ENCODE peak calls at places on chromosomes 1 and 21, in seven cellular contexts. One of them, this sample, is unnamed.

GRCh38 chr1:238476881-238477280 is 586.2 kb upstream of the ZP4 start:
- DNase-seq in H1: no peak
- DNase-seq in SK-N-SH: no peak
- DNase-seq in GM12878: no peak
- DNase-seq in K562: no peak
- DNase-seq in HCT116: no peak
- DNase-seq in HepG2: no peak
- DNase-seq in this sample: no peak

GRCh38 chr1:79773385-79773784 is 766.9 kb upstream of the ADGRL4 start:
- DNase-seq in HepG2: no peak
- DNase-seq in HCT116: no peak
- DNase-seq in K562: no peak
- DNase-seq in GM12878: no peak
- DNase-seq in SK-N-SH: no peak
- DNase-seq in H1: no peak
- DNase-seq in this sample: no peak

GRCh38 chr1:219745070-219745469 is 132.2 kb upstream of the ZC3H11B start:
- DNase-seq in H1: no peak
- DNase-seq in SK-N-SH: no peak
- DNase-seq in K562: no peak
- DNase-seq in HepG2: no peak
- DNase-seq in HCT116: no peak
- DNase-seq in GM12878: no peak
- DNase-seq in this sample: no peak

GRCh38 chr1:63575340-63575826 is 17.8 kb upstream of the PGM1 start:
- DNase-seq in GM12878: no peak
- DNase-seq in HepG2: no peak
- DNase-seq in SK-N-SH: peak; percentile 27
- DNase-seq in K562: peak; percentile 18
- DNase-seq in HCT116: peak; percentile 16
- DNase-seq in H1: no peak
- DNase-seq in this sample: no peak

GRCh38 chr1:109630881-109631512 is 11.4 kb downstream of the AMPD2 start:
- DNase-seq in SK-N-SH: peak; percentile 14
- DNase-seq in GM12878: no peak
- DNase-seq in K562: no peak
- DNase-seq in H1: peak; percentile 17
- DNase-seq in HepG2: no peak
- DNase-seq in HCT116: no peak
- DNase-seq in this sample: no peak

GRCh38 chr1:214439352-214440119 is 111.9 kb downstream of the PTPN14 start:
- DNase-seq in SK-N-SH: no peak
- DNase-seq in GM12878: peak; percentile 60
- DNase-seq in K562: no peak
- DNase-seq in H1: no peak
- DNase-seq in HCT116: peak; percentile 81
- DNase-seq in HepG2: peak; percentile 90
- DNase-seq in this sample: peak; percentile 42

GRCh38 chr1:85319931-85320330 is 43.5 kb upstream of the BCL10 start:
- DNase-seq in H1: no peak
- DNase-seq in GM12878: no peak
- DNase-seq in HepG2: no peak
- DNase-seq in SK-N-SH: no peak
- DNase-seq in HCT116: no peak
- DNase-seq in K562: no peak
- DNase-seq in this sample: no peak

GRCh38 chr1:208525417-208525816 is 281.2 kb upstream of the PLXNA2 start:
- DNase-seq in K562: no peak
- DNase-seq in HepG2: no peak
- DNase-seq in HCT116: no peak
- DNase-seq in GM12878: no peak
- DNase-seq in SK-N-SH: no peak
- DNase-seq in H1: peak; percentile 1
- DNase-seq in this sample: no peak

GRCh38 chr1:188062456-188062855 is 1233.7 kb downstream of the PLA2G4A start:
- DNase-seq in HCT116: no peak
- DNase-seq in GM12878: no peak
- DNase-seq in SK-N-SH: no peak
- DNase-seq in H1: no peak
- DNase-seq in K562: no peak
- DNase-seq in HepG2: no peak
- DNase-seq in this sample: no peak

GRCh38 chr1:43573066-43573799 is 42.5 kb downstream of the PTPRF start:
- DNase-seq in GM12878: no peak
- DNase-seq in SK-N-SH: no peak
- DNase-seq in K562: no peak
- DNase-seq in HCT116: no peak
- DNase-seq in HepG2: no peak
- DNase-seq in H1: no peak
- DNase-seq in this sample: no peak
- TF ChIP-seq JUND in GM12878: no peak
- TF ChIP-seq JUND in SK-N-SH: no peak
- TF ChIP-seq JUND in K562: no peak
- TF ChIP-seq JUND in HCT116: no peak
- TF ChIP-seq JUND in HepG2: no peak
- TF ChIP-seq JUND in H1: no peak
- TF ChIP-seq JUND in this sample: no peak

GRCh38 chr1:20322825-20323612 is 32.3 kb downstream of the VWA5B1 start:
- DNase-seq in HepG2: no peak
- DNase-seq in K562: no peak
- DNase-seq in H1: no peak
- DNase-seq in GM12878: no peak
- DNase-seq in SK-N-SH: no peak
- DNase-seq in HCT116: no peak
- DNase-seq in this sample: no peak

GRCh38 chr1:20320734-20321133 is 30.1 kb downstream of the VWA5B1 start:
- DNase-seq in HepG2: no peak
- DNase-seq in SK-N-SH: peak; percentile 65
- DNase-seq in K562: no peak
- DNase-seq in GM12878: no peak
- DNase-seq in H1: no peak
- DNase-seq in HCT116: no peak
- DNase-seq in this sample: no peak

GRCh38 chr1:20323613-20323920 is 32.9 kb downstream of the VWA5B1 start:
- DNase-seq in K562: no peak
- DNase-seq in GM12878: no peak
- DNase-seq in HCT116: no peak
- DNase-seq in SK-N-SH: no peak
- DNase-seq in HepG2: no peak
- DNase-seq in H1: no peak
- DNase-seq in this sample: no peak

GRCh38 chr1:20321573-20321972 is 30.9 kb downstream of the VWA5B1 start:
- DNase-seq in HepG2: no peak
- DNase-seq in H1: no peak
- DNase-seq in K562: no peak
- DNase-seq in HCT116: no peak
- DNase-seq in SK-N-SH: no peak
- DNase-seq in GM12878: no peak
- DNase-seq in this sample: no peak

GRCh38 chr1:20322081-20322824 is 31.6 kb downstream of the VWA5B1 start:
- DNase-seq in GM12878: peak; percentile 51
- DNase-seq in SK-N-SH: no peak
- DNase-seq in H1: no peak
- DNase-seq in HCT116: no peak
- DNase-seq in K562: no peak
- DNase-seq in HepG2: no peak
- DNase-seq in this sample: no peak
- TF ChIP-seq JUND in GM12878: no peak
- TF ChIP-seq JUND in SK-N-SH: no peak
- TF ChIP-seq JUND in H1: no peak
- TF ChIP-seq JUND in HCT116: no peak
- TF ChIP-seq JUND in K562: no peak
- TF ChIP-seq JUND in HepG2: no peak
- TF ChIP-seq JUND in this sample: no peak

GRCh38 chr21:33964706-33965325 is 49.2 kb upstream of the ATP5PO start:
- DNase-seq in H1: no peak
- DNase-seq in HCT116: no peak
- DNase-seq in K562: no peak
- DNase-seq in HepG2: no peak
- DNase-seq in GM12878: no peak
- DNase-seq in SK-N-SH: no peak
- DNase-seq in this sample: no peak
- TF ChIP-seq JUND in H1: no peak
- TF ChIP-seq JUND in HCT116: no peak
- TF ChIP-seq JUND in K562: no peak
- TF ChIP-seq JUND in HepG2: no peak
- TF ChIP-seq JUND in GM12878: no peak
- TF ChIP-seq JUND in SK-N-SH: peak; percentile 24
- TF ChIP-seq JUND in this sample: no peak

DNA sequence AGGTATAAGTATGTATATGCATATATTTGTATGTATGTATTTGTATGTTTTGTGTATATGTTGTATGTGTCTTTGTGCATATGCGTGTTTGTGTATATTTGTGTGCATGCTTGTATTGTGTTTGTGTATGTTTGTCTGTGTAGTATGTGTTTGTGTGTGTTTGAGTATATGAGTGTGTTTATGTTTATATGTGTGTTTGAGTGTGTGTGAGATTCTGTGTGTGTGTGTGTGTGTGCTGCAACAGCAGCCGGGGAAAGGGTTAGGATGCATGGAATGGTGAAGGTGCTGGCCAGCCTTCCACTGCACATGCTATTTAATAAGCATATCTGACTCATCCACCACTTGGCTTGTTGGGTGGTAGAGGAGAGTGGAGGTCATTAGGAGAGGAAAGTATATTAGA is 46.6 kb upstream of the RAB4A start:
- DNase-seq in GM12878: no peak
- DNase-seq in HepG2: no peak
- DNase-seq in SK-N-SH: no peak
- DNase-seq in K562: no peak
- DNase-seq in HCT116: no peak
- DNase-seq in H1: peak; percentile 14
- DNase-seq in this sample: no peak
- TF ChIP-seq JUND in GM12878: no peak
- TF ChIP-seq JUND in HepG2: no peak
- TF ChIP-seq JUND in SK-N-SH: no peak
- TF ChIP-seq JUND in K562: no peak
- TF ChIP-seq JUND in HCT116: no peak
- TF ChIP-seq JUND in H1: no peak
- TF ChIP-seq JUND in this sample: no peak

DNA sequence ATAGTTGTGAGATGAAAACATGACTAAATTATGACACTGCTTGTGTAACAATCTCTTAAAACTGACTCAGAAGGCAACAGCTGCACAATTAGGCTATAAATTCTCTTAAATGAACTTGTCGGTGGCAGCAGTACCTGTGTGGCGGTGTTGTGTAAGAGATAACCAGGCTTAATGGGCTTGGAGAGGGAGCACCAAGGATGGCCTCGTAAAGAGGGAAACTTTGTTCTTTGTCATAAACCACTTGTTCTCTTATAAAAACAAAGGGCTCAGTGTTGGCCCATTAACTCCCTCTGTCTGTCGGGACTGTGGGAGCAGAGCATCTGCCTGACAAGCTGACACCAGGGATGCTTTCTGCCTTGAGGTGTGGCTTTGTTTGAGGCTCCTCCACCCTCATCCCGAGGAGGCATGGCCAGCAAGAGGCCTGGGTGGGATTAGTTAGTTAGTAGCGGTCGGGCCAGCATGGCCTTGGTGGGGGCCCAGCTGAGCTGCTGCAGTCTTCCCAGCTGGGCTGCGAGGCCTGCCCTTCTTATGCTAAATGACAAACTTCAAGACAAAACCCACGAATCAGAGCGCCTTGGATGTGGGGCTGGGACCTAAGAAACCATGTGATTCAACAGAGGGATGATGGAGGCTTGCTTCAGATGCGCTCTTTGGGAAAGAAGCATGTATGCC is 171.4 kb downstream of the CAMTA1 start:
- DNase-seq in GM12878: no peak
- DNase-seq in H1: peak; percentile 68
- DNase-seq in SK-N-SH: no peak
- DNase-seq in HepG2: no peak
- DNase-seq in HCT116: no peak
- DNase-seq in K562: no peak
- DNase-seq in this sample: no peak
- TF ChIP-seq JUND in GM12878: no peak
- TF ChIP-seq JUND in H1: no peak
- TF ChIP-seq JUND in SK-N-SH: no peak
- TF ChIP-seq JUND in HepG2: no peak
- TF ChIP-seq JUND in HCT116: no peak
- TF ChIP-seq JUND in K562: no peak
- TF ChIP-seq JUND in this sample: no peak

This sample was measured in T47D.